ENCODE peak calls at places on chromosomes 3 and 15, in six cellular contexts. S is endothelial cell of umbilical vein, W is Panc1, I is esophagus muscularis mucosa, N is GM12891, C is stomach. F is an unnamed sample.

GRCh38 chr15:100732359-100733055 is 130.1 kb downstream of the ASB7 start:
- DNase-seq in W (no peak), N (no peak), I (no peak), S (no peak), C (no peak), F (no peak)

GRCh38 chr15:68244235-68244634 is 14.7 kb upstream of the CLN6 start:
- DNase-seq in S (no peak), I (no peak), N (no peak), C (no peak), W (no peak), F (no peak)

GRCh38 chr3:96966181-96966929 is 152.0 kb downstream of the EPHA6 start:
- DNase-seq in I (no peak), N (no peak), C (no peak), S (no peak), W (no peak), F (no peak)

GRCh38 chr3:40230382-40230781 is 79.1 kb upstream of the EIF1B start:
- DNase-seq in W (no peak), C (no peak), I (peak), N (no peak), S (no peak), F (no peak)

GRCh38 chr3:23996058-23996457 is 51.0 kb downstream of the NR1D2 start:
- DNase-seq in C (no peak), S (no peak), W (no peak), I (no peak), N (no peak), F (no peak)

GRCh38 chr15:74842581-74843444 is at the start of gene ULK3:
- DNase-seq in N (peak), I (peak), S (peak), C (peak), W (no peak), F (peak)

GRCh38 chr3:59052803-59053411 is 3.1 kb upstream of the CFAP20DC start:
- DNase-seq in S (peak), N (peak), I (no peak), W (no peak), C (no peak), F (peak)

GRCh38 chr3:176848431-176849214 is 348.7 kb downstream of the TBL1XR1 start:
- DNase-seq in I (no peak), W (no peak), S (no peak), N (no peak), C (no peak), F (no peak)

GRCh38 chr3:143668924-143669790 is 179.1 kb downstream of the SLC9A9 start:
- DNase-seq in C (no peak), S (no peak), I (no peak), W (no peak), N (no peak), F (no peak)

GRCh38 chr3:134883697-134884385 is 88.8 kb downstream of the EPHB1 start:
- DNase-seq in C (no peak), S (no peak), W (no peak), N (no peak), I (no peak), F (no peak)

GRCh38 chr3:152556731-152557254 is 278.1 kb upstream of the P2RY1 start:
- DNase-seq in I (no peak), C (no peak), S (peak), N (peak), W (no peak), F (no peak)

GRCh38 chr3:13403213-13403817 is 16.8 kb downstream of the NUP210 start:
- DNase-seq in N (no peak), I (no peak), C (no peak), W (no peak), S (no peak), F (no peak)

GRCh38 chr15:41932939-41933725 is 39.2 kb downstream of the EHD4 start:
- DNase-seq in N (no peak), I (no peak), W (no peak), C (no peak), S (no peak), F (no peak)

GRCh38 chr3:15630646-15631350 is 29.3 kb downstream of the BTD start:
- DNase-seq in W (no peak), N (no peak), S (peak), I (no peak), C (no peak), F (no peak)

GRCh38 chr3:133944641-133945441 is 49.2 kb upstream of the RAB6B start:
- DNase-seq in W (no peak), I (no peak), C (no peak), S (peak), N (no peak), F (no peak)

GRCh38 chr15:47820047-47820779 is 102.9 kb downstream of the SEMA6D start:
- DNase-seq in I (no peak), S (no peak), W (no peak), N (no peak), C (no peak), F (no peak)

GRCh38 chr3:101994386-101994785 is 145.1 kb downstream of the NFKBIZ start:
- DNase-seq in I (no peak), C (no peak), S (no peak), N (no peak), W (no peak), F (no peak)
- TF ChIP-seq POLR2AphosphoS5 in I (no peak), C (no peak), S (no peak), N (no peak), W (no peak), F (no peak)

GRCh38 chr3:187185759-187186158 is 11.5 kb upstream of the RTP1 start:
- DNase-seq in S (no peak), N (no peak), C (no peak), W (no peak), I (no peak), F (no peak)

GRCh38 chr3:187183210-187183862 is 13.9 kb upstream of the RTP1 start:
- DNase-seq in C (no peak), S (no peak), W (no peak), I (no peak), N (no peak), F (no peak)

GRCh38 chr3:187186375-187186774 is 10.9 kb upstream of the RTP1 start:
- DNase-seq in N (no peak), W (no peak), C (no peak), I (no peak), S (no peak), F (no peak)

GRCh38 chr3:187183903-187184302 is 13.4 kb upstream of the RTP1 start:
- DNase-seq in C (no peak), S (no peak), W (no peak), I (no peak), N (no peak), F (no peak)

GRCh38 chr3:187181454-187182170 is 15.7 kb upstream of the RTP1 start:
- DNase-seq in S (no peak), W (no peak), I (no peak), C (no peak), N (no peak), F (no peak)
- TF ChIP-seq POLR2AphosphoS5 in S (no peak), W (no peak), I (no peak), C (no peak), N (no peak), F (no peak)

GRCh38 chr15:90211440-90212168 is 10.5 kb downstream of the SEMA4B start:
- DNase-seq in S (peak), W (no peak), N (no peak), C (peak), I (no peak), F (peak)

GRCh38 chr15:90212221-90213079 is 11.3 kb downstream of the SEMA4B start:
- DNase-seq in N (no peak), C (peak), W (no peak), S (no peak), I (no peak), F (no peak)

GRCh38 chr15:90211009-90211408 is 9.9 kb downstream of the SEMA4B start:
- DNase-seq in W (no peak), N (no peak), C (no peak), I (no peak), S (no peak), F (no peak)

GRCh38 chr15:90209591-90209990 is 8.5 kb downstream of the SEMA4B start:
- DNase-seq in S (no peak), W (no peak), N (no peak), I (no peak), C (no peak), F (no peak)

DNA sequence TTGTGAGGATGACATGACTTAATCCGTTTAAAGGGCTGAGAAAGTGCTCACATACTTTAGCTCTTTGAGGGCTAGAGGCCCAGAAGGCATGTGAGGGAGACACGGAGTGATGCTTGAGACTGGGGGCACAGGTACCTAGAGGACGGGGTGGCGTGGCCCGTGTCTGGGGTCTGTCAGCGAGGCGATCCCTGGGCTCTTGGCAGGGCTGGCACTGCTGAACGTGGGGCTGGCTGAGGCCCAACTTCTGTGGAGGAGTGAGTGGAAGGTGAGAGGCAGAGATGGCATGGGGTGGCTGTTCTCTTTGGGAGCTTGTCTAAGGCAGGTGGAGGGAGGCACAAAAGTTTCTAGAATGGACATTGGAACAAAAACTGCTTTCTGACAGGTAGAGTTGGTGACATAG is 9.5 kb downstream of the SEMA4B start:
- DNase-seq in C (peak), I (no peak), N (no peak), W (no peak), S (no peak), F (no peak)
- TF ChIP-seq POLR2AphosphoS5 in C (no peak), I (no peak), N (no peak), W (peak), S (no peak), F (no peak)

DNA sequence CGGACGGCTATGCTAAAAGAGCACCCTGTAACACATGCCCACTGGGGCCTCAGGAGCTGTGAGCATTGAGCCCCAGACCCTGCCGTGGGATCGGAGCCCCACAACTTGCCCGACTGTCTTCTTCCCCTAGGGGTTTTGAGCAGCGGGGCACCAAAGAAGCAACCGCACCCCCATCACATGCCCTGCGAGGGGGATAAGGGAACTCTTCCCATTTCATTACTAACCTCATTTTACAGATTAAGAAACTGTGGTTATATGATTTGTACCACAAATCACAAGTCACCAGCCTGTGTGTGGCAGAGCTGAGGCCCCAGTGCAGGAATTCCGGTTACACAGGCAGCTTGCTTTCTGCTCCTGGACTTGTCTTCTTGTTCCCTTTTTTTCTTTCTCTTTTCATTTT is 86.2 kb downstream of the CD47 start:
- DNase-seq in S (no peak), N (no peak), C (no peak), I (no peak), W (no peak), F (no peak)
- TF ChIP-seq POLR2AphosphoS5 in S (no peak), N (no peak), C (no peak), I (no peak), W (no peak), F (no peak)

DNA sequence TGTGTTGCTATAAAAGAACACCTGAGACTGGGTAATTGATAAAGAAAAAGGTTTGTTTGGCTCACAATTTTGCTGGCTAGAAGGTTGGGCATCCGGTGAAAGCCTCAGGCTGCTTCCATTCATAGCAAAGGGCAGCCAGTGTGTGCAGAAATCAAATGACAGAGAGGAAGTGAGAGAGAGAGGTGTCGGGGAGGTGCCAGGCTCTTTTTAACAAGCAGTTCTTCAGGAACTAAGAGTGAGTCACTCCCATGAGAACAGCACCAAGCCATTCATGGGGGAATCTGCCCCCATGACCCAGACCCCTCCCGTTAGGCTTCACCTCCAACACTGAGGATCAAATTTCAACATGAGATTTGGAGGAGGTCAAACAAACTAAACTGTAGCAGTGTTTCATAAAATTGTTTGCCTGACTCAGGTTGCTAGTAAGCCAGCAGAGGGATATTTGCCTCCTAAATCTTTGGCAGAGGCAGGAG is 4.5 kb upstream of the PARP15 start:
- DNase-seq in C (peak), W (no peak), S (peak), I (no peak), N (no peak), F (no peak)
- TF ChIP-seq POLR2AphosphoS5 in C (no peak), W (no peak), S (peak), I (no peak), N (no peak), F (no peak)

DNA sequence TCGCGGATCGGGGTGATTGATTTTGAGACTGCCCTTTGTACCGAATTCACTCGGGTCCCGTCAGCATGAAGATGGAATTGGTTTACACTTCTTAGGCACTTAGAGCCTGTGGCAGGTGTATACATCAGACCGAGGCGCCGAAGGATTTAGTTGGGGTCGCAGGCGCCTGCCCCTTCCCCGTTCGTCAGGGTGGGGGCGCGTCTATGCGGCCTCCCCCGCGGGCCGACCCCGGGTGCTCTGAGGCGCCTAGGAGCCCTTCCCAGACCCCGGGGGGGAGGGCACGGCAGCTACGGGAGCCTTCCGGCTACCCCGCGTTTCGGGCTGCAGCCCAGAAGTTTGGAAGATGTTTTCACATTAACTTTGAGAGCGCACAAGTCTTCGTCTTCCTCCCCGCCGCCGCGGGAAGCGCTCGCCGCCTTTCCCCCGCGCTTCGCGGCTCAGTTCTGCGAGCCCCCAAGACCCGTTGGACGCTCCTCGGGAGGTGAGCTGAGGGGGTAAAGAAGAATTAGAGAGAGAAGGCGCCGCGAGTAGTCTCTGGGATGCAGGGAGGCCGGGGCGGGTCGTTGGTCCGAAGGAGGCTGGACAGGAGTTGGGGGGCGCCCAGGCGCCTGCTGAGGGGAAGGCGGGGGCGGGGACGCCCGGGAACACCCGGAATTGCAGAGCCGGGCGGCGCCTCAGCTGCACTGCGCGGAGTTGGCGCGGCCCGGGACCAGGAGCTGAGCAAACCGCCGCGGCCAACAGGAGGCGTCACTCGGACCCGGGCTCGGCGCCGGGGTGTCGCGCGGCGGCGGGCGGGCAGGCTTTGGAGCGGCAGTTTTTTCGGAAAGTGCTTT is 737 bp downstream of the TIPARP start:
- DNase-seq in C (peak), S (peak), N (no peak), I (no peak), W (no peak), F (no peak)
- TF ChIP-seq POLR2AphosphoS5 in C (no peak), S (no peak), N (no peak), I (no peak), W (no peak), F (no peak)

F was measured in HCT116.